ENCODE peak calls at places on chromosomes 13 and 19, in nine cellular contexts. O is stimulated activated CD8-positive, alpha-beta memory T cell treated with anti-CD3 and anti-CD28 coated beads, Interleukin-2, amount 100 ng/mL, for 48 hours; A is lower leg skin; I is ovary; F is activated T-cell treated with anti-CD3 and anti-CD28 coated beads for 24 hours; C is NCI-H510A treated with DMSO at 0.1 percent for 48 hours; G is occipital lobe; H is activated CD4-positive, alpha-beta T cell treated with anti-CD3 and anti-CD28 coated beads, Interleukin-2, amount 50 U/mL, for 1 hour; U is gastrocnemius medialis. N is an unnamed sample.

GRCh38 chr13:105395041-105395440 is 1140.4 kb downstream of the EFNB2 start:
- DNase-seq in O (no peak), C (no peak), A (no peak), G (no peak), U (no peak), I (no peak), H (no peak), F (no peak), N (no peak)

GRCh38 chr13:57631607-57632275 is at the start of gene PCDH17:
- DNase-seq in U (no peak), H (no peak), C (peak), G (peak), F (no peak), A (no peak), O (no peak), I (no peak), N (no peak)

GRCh38 chr19:30153326-30154210 is 211.5 kb downstream of the URI1 start:
- DNase-seq in H (no peak), F (no peak), C (no peak), G (no peak), I (no peak), U (no peak), O (no peak), A (no peak), N (no peak)

GRCh38 chr13:113077566-113077952 is 28.0 kb upstream of the F7 start:
- DNase-seq in H (no peak), O (no peak), U (no peak), F (no peak), C (no peak), G (no peak), I (no peak), A (no peak), N (no peak)

GRCh38 chr13:28819046-28819747 is 942 bp upstream of the MTUS2 start:
- DNase-seq in H (no peak), F (no peak), A (no peak), I (no peak), G (peak), C (peak), O (no peak), U (no peak), N (peak)

GRCh38 chr19:43464089-43464775 is 1.2 kb downstream of the LYPD3 start:
- DNase-seq in G (no peak), A (peak), H (no peak), O (peak), F (no peak), I (peak), U (peak), C (no peak), N (no peak)

GRCh38 chr13:48004201-48004600 is 3.1 kb upstream of the SUCLA2 start:
- DNase-seq in U (no peak), F (no peak), C (no peak), I (no peak), G (no peak), H (no peak), A (no peak), O (no peak), N (no peak)

GRCh38 chr13:52906122-52906903 is 57.9 kb upstream of the PCDH8 start:
- DNase-seq in O (no peak), C (no peak), I (no peak), A (no peak), U (no peak), G (no peak), F (no peak), H (no peak), N (no peak)

GRCh38 chr13:95267662-95268369 is 33.4 kb downstream of the ABCC4 start:
- DNase-seq in O (no peak), C (no peak), U (no peak), G (no peak), F (no peak), H (no peak), I (no peak), A (no peak), N (peak)

GRCh38 chr19:6521718-6522646 is 8.8 kb upstream of the TNFSF9 start:
- DNase-seq in H (peak), I (no peak), C (no peak), A (no peak), F (no peak), U (no peak), O (peak), G (no peak), N (no peak)

GRCh38 chr13:27038323-27038722 is 133.3 kb downstream of the USP12 start:
- DNase-seq in O (no peak), A (no peak), H (no peak), C (no peak), I (no peak), F (no peak), G (no peak), U (no peak), N (peak)

GRCh38 chr19:46925548-46925950 is 64.8 kb downstream of the ARHGAP35 start:
- DNase-seq in C (no peak), H (no peak), O (no peak), G (no peak), U (no peak), I (no peak), F (no peak), A (peak), N (peak)

GRCh38 chr19:7729211-7729610 is 2.7 kb downstream of the CLEC4G start:
- DNase-seq in F (no peak), C (no peak), I (no peak), O (no peak), U (no peak), A (no peak), H (no peak), G (no peak), N (no peak)

GRCh38 chr13:75405976-75406703 is 75.8 kb downstream of the TBC1D4 start:
- DNase-seq in U (no peak), C (no peak), F (no peak), A (no peak), O (no peak), G (no peak), H (no peak), I (no peak), N (no peak)

GRCh38 chr19:16066611-16067104 is 9.6 kb upstream of the TPM4 start:
- DNase-seq in A (peak), F (peak), U (no peak), C (no peak), H (peak), G (no peak), O (no peak), I (no peak), N (peak)

GRCh38 chr19:13576726-13577125 is 70.4 kb upstream of the CACNA1A start:
- DNase-seq in O (no peak), C (no peak), G (no peak), F (no peak), H (no peak), A (no peak), U (no peak), I (no peak), N (no peak)

GRCh38 chr13:45522571-45522970 is 57.8 kb downstream of the COG3 start:
- DNase-seq in G (no peak), C (no peak), O (no peak), U (no peak), H (no peak), F (no peak), I (no peak), A (no peak), N (no peak)

GRCh38 chr13:44685641-44686040 is 109.5 kb upstream of the TSC22D1 start:
- DNase-seq in I (no peak), C (no peak), F (no peak), U (no peak), G (no peak), H (no peak), O (no peak), A (no peak), N (peak)

GRCh38 chr19:48970923-48971395 is 5.8 kb downstream of the FTL start:
- DNase-seq in A (peak), U (no peak), O (peak), G (peak), F (peak), I (peak), C (peak), H (peak), N (peak)

GRCh38 chr19:35315883-35316282 is 13.1 kb upstream of the CD22 start:
- DNase-seq in H (no peak), U (no peak), O (no peak), G (no peak), C (no peak), I (no peak), A (no peak), F (no peak), N (no peak)

GRCh38 chr19:50510700-50511068 is 307 bp downstream of the JOSD2 start:
- DNase-seq in H (no peak), I (no peak), G (no peak), O (no peak), C (no peak), F (no peak), U (no peak), A (no peak), N (no peak)

GRCh38 chr13:72458701-72459100 is 268.7 kb downstream of the MZT1 start:
- DNase-seq in A (no peak), G (no peak), C (no peak), I (no peak), F (no peak), O (no peak), H (no peak), U (no peak), N (peak)

GRCh38 chr19:2602391-2603181 is 99.9 kb downstream of the GNG7 start:
- DNase-seq in O (no peak), I (peak), H (no peak), G (peak), C (no peak), F (no peak), A (peak), U (peak), N (peak)

GRCh38 chr13:34943675-34944634 is 1.9 kb downstream of the NBEA start:
- DNase-seq in I (no peak), C (peak), F (no peak), U (no peak), O (no peak), H (no peak), A (no peak), G (no peak), N (peak)

GRCh38 chr13:72489751-72490150 is 237.7 kb downstream of the MZT1 start:
- DNase-seq in I (no peak), A (no peak), G (no peak), F (no peak), O (no peak), U (no peak), C (no peak), H (no peak), N (no peak)